ENCODE peak calls at places on chromosomes 7 and 10, in ten cellular contexts. V is HuH-7, Z is mucosa of gallbladder, H is fibroblast of villous mesenchyme, X is T-helper 9 cell, R is non-pigmented ciliary epithelial cell, I is NCI-H446 treated with DMSO at 0.1 percent for 48 hours, N is GM20000, P is GM04504, B is NCI-H1092 treated with DMSO at 0.1 percent for 48 hours. J is an unnamed sample.

GRCh38 chr10:32790483-32790882 is 167.5 kb downstream of the ITGB1 start:
- DNase-seq in V (no peak), Z (no peak), H (no peak), X (no peak), R (peak), I (no peak), N (no peak), P (no peak), B (no peak), J (no peak)

GRCh38 chr10:1029838-1030237 is 4.2 kb upstream of the IDI2 start:
- DNase-seq in V (no peak), Z (no peak), H (no peak), X (no peak), R (no peak), I (no peak), N (no peak), P (no peak), B (no peak), J (no peak)

GRCh38 chr10:86586516-86586915 is 64.9 kb upstream of the WAPL start:
- DNase-seq in V (no peak), Z (no peak), H (no peak), X (no peak), R (no peak), I (no peak), N (no peak), P (no peak), B (no peak), J (no peak)

GRCh38 chr10:90326498-90327267 is 531.2 kb downstream of the HTR7 start:
- DNase-seq in V (no peak), Z (no peak), H (peak), X (no peak), R (peak), I (peak), N (no peak), P (no peak), B (no peak), J (no peak)

GRCh38 chr7:57204411-57204811 is 72.2 kb upstream of the ZNF479 start:
- DNase-seq in V (no peak), Z (no peak), H (no peak), X (no peak), R (no peak), I (no peak), N (no peak), P (no peak), B (no peak), J (no peak)

GRCh38 chr7:74289660-74290589 is 718 bp downstream of the CLIP2 start:
- DNase-seq in V (no peak), Z (no peak), H (no peak), X (peak), R (no peak), I (no peak), N (peak), P (no peak), B (no peak), J (no peak)

GRCh38 chr10:68440898-68441297 is 30.9 kb downstream of the DNA2 start:
- DNase-seq in V (no peak), Z (no peak), H (no peak), X (no peak), R (no peak), I (no peak), N (no peak), P (no peak), B (no peak), J (no peak)

GRCh38 chr10:132257271-132257670 is 50.5 kb downstream of the STK32C start:
- DNase-seq in V (no peak), Z (no peak), H (no peak), X (no peak), R (peak), I (no peak), N (no peak), P (peak), B (no peak), J (no peak)

GRCh38 chr10:114336823-114337509 is 67.3 kb downstream of the AFAP1L2 start:
- DNase-seq in V (no peak), Z (no peak), H (no peak), X (no peak), R (no peak), I (no peak), N (no peak), P (no peak), B (no peak), J (no peak)

GRCh38 chr10:58755688-58756087 is 243.0 kb downstream of the BICC1 start:
- DNase-seq in V (no peak), Z (no peak), H (peak), X (no peak), R (peak), I (no peak), N (no peak), P (peak), B (no peak), J (no peak)

GRCh38 chr7:48089415-48089975 is 430 bp downstream of the UPP1 start:
- DNase-seq in V (peak), Z (no peak), H (peak), X (peak), R (no peak), I (no peak), N (no peak), P (no peak), B (no peak), J (no peak)

GRCh38 chr7:116139807-116140206 is 70.5 kb upstream of the TES start:
- DNase-seq in V (no peak), Z (no peak), H (peak), X (no peak), R (no peak), I (no peak), N (no peak), P (no peak), B (no peak), J (no peak)

GRCh38 chr7:129110575-129111376 is 33.7 kb upstream of the TSPAN33 start:
- DNase-seq in V (no peak), Z (no peak), H (peak), X (no peak), R (no peak), I (no peak), N (no peak), P (no peak), B (no peak), J (no peak)

GRCh38 chr7:43700059-43700501 is 29.2 kb downstream of the COA1 start:
- DNase-seq in V (peak), Z (no peak), H (peak), X (no peak), R (peak), I (peak), N (no peak), P (peak), B (peak), J (peak)

GRCh38 chr7:26504417-26504816 is 212.8 kb downstream of the SNX10 start:
- DNase-seq in V (no peak), Z (no peak), H (no peak), X (no peak), R (no peak), I (no peak), N (no peak), P (no peak), B (no peak), J (no peak)

GRCh38 chr7:158827411-158828342 is 1.6 kb downstream of the ESYT2 start:
- DNase-seq in V (no peak), Z (no peak), H (peak), X (no peak), R (no peak), I (no peak), N (peak), P (no peak), B (no peak), J (no peak)

GRCh38 chr7:619356-619840 is 99.8 kb upstream of the PDGFA start:
- DNase-seq in V (no peak), Z (no peak), H (no peak), X (no peak), R (no peak), I (no peak), N (no peak), P (no peak), B (no peak), J (no peak)

GRCh38 chr10:78560393-78560688 is 508.4 kb upstream of the ZMIZ1 start:
- DNase-seq in V (no peak), Z (no peak), H (no peak), X (no peak), R (no peak), I (no peak), N (no peak), P (no peak), B (no peak), J (no peak)

GRCh38 chr7:55641273-55641691 is 69.0 kb upstream of the VOPP1 start:
- DNase-seq in V (peak), Z (peak), H (peak), X (peak), R (peak), I (peak), N (peak), P (peak), B (peak), J (peak)

GRCh38 chr7:130491841-130492518 is at the start of gene MEST:
- DNase-seq in V (no peak), Z (no peak), H (peak), X (no peak), R (no peak), I (no peak), N (no peak), P (no peak), B (peak), J (no peak)

GRCh38 chr10:71493741-71494140 is 97.0 kb downstream of the CDH23 start:
- DNase-seq in V (no peak), Z (no peak), H (no peak), X (no peak), R (no peak), I (no peak), N (no peak), P (no peak), B (no peak), J (no peak)

GRCh38 chr7:36430171-36430570 is 40.5 kb downstream of the ANLN start:
- DNase-seq in V (no peak), Z (no peak), H (peak), X (no peak), R (no peak), I (no peak), N (no peak), P (no peak), B (no peak), J (no peak)

GRCh38 chr7:143375298-143376034 is 5.7 kb upstream of the ZYX start:
- DNase-seq in V (no peak), Z (no peak), H (no peak), X (no peak), R (no peak), I (no peak), N (no peak), P (no peak), B (no peak), J (no peak)

GRCh38 chr7:75716992-75717626 is 21.6 kb downstream of the HIP1 start:
- DNase-seq in V (no peak), Z (no peak), H (peak), X (no peak), R (no peak), I (no peak), N (no peak), P (peak), B (no peak), J (no peak)

GRCh38 chr10:132752378-132752777 is 33.6 kb downstream of the NKX6-2 start:
- DNase-seq in V (no peak), Z (no peak), H (no peak), X (no peak), R (no peak), I (no peak), N (no peak), P (no peak), B (no peak), J (no peak)

GRCh38 chr10:132889556-132889955 is 52.8 kb downstream of the CFAP46 start:
- DNase-seq in V (no peak), Z (no peak), H (no peak), X (no peak), R (no peak), I (no peak), N (no peak), P (no peak), B (no peak), J (no peak)

GRCh38 chr7:43591551-43592180 is 8.8 kb downstream of the STK17A start:
- DNase-seq in V (no peak), Z (no peak), H (no peak), X (no peak), R (no peak), I (no peak), N (no peak), P (no peak), B (no peak), J (no peak)

GRCh38 chr7:29523728-29524127 is 39.9 kb upstream of the PRR15 start:
- DNase-seq in V (no peak), Z (no peak), H (no peak), X (no peak), R (no peak), I (no peak), N (no peak), P (no peak), B (no peak), J (no peak)

GRCh38 chr7:157008206-157009169 is 2.0 kb downstream of the MNX1 start:
- DNase-seq in V (no peak), Z (no peak), H (no peak), X (no peak), R (no peak), I (no peak), N (peak), P (no peak), B (no peak), J (no peak)

GRCh38 chr7:18221377-18222290 is 194.0 kb upstream of the PRPS1L1 start:
- DNase-seq in V (no peak), Z (no peak), H (peak), X (no peak), R (peak), I (no peak), N (no peak), P (peak), B (no peak), J (no peak)

GRCh38 chr7:2172311-2173183 is 60.2 kb downstream of the MAD1L1 start:
- DNase-seq in V (no peak), Z (no peak), H (peak), X (no peak), R (peak), I (peak), N (no peak), P (peak), B (peak), J (no peak)

GRCh38 chr10:11482306-11482705 is 129.1 kb downstream of the USP6NL start:
- DNase-seq in V (no peak), Z (no peak), H (no peak), X (no peak), R (no peak), I (no peak), N (no peak), P (no peak), B (no peak), J (no peak)